ENCODE peak calls at places on chromosomes 3 and 15, in four cellular contexts. T, B, C and U are unnamed samples.

GRCh38 chr15:40957581-40958051 is 4.3 kb downstream of the CHAC1 start:
- DNase-seq in B (no peak), C (peak; percentile 82), T (no peak), U (no peak)

GRCh38 chr3:49462222-49462621 is 7.8 kb upstream of the DAG1 start:
- DNase-seq in T (no peak), C (no peak), B (no peak), U (peak; percentile 31)

GRCh38 chr3:11850003-11850402 is 3.3 kb upstream of the TAMM41 start:
- DNase-seq in C (no peak), B (no peak), T (no peak), U (no peak)

GRCh38 chr3:125141596-125142417 is 70.7 kb downstream of the SLC12A8 start:
- DNase-seq in T (peak; percentile 80), C (no peak), B (peak; percentile 50), U (peak; percentile 51)

GRCh38 chr3:14806641-14807263 is 12.0 kb upstream of the FGD5 start:
- DNase-seq in B (peak; percentile 9), C (no peak), T (no peak), U (no peak)

GRCh38 chr15:68271854-68272471 is 5.6 kb upstream of the FEM1B start:
- DNase-seq in C (no peak), B (peak; percentile 48), T (peak; percentile 65), U (peak; percentile 67)

GRCh38 chr15:82850242-82850591 is 40.8 kb downstream of the WHAMM start:
- DNase-seq in C (no peak), B (no peak), T (no peak), U (no peak)

GRCh38 chr3:99895706-99896441 is 78.2 kb downstream of the CMSS1 start:
- DNase-seq in B (peak; percentile 90), T (peak; percentile 66), C (no peak), U (peak; percentile 84)

GRCh38 chr15:57507111-57507510 is 84.6 kb upstream of the MYZAP start:
- DNase-seq in T (no peak), B (no peak), C (no peak), U (no peak)

GRCh38 chr15:64574220-64574994 is 114.0 kb downstream of the ZNF609 start:
- DNase-seq in C (no peak), T (no peak), B (peak; percentile 30), U (peak; percentile 56)

GRCh38 chr3:39668420-39668819 is 141.0 kb upstream of the MYRIP start:
- DNase-seq in C (no peak), T (peak; percentile 65), B (peak; percentile 27), U (peak; percentile 48)

GRCh38 chr3:178987745-178988144 is 83.9 kb downstream of the ZMAT3 start:
- DNase-seq in C (no peak), B (no peak), T (no peak), U (no peak)

GRCh38 chr3:103786296-103786695 is 1351.5 kb downstream of the ZPLD1 start:
- DNase-seq in T (no peak), C (no peak), B (no peak), U (no peak)

GRCh38 chr15:85580914-85581313 is 200.5 kb downstream of the AKAP13 start:
- DNase-seq in B (no peak), C (no peak), T (no peak), U (no peak)

GRCh38 chr3:133474251-133474801 is 74.5 kb downstream of the BFSP2 start:
- DNase-seq in B (peak; percentile 76), T (peak; percentile 67), C (no peak), U (peak; percentile 65)

GRCh38 chr3:57755368-57756021 is 614 bp upstream of the SLMAP start:
- DNase-seq in C (no peak), B (no peak), T (peak; percentile 71), U (no peak)
- TF ChIP-seq CTCF in C (no peak), B (peak; percentile 10), T (peak; percentile 28), U (no peak)

GRCh38 chr3:53709856-53710674 is 136.2 kb downstream of the CHDH start:
- DNase-seq in T (peak; percentile 90), B (peak; percentile 64), C (peak; percentile 41), U (peak; percentile 62)

GRCh38 chr3:53707222-53707621 is 139.0 kb downstream of the CHDH start:
- DNase-seq in T (no peak), B (no peak), C (no peak), U (no peak)

GRCh38 chr3:53711387-53711786 is 134.8 kb downstream of the CHDH start:
- DNase-seq in C (no peak), B (no peak), T (no peak), U (no peak)

GRCh38 chr3:53708001-53708621 is 138.1 kb downstream of the CHDH start:
- DNase-seq in T (no peak), B (no peak), C (no peak), U (no peak)

DNA sequence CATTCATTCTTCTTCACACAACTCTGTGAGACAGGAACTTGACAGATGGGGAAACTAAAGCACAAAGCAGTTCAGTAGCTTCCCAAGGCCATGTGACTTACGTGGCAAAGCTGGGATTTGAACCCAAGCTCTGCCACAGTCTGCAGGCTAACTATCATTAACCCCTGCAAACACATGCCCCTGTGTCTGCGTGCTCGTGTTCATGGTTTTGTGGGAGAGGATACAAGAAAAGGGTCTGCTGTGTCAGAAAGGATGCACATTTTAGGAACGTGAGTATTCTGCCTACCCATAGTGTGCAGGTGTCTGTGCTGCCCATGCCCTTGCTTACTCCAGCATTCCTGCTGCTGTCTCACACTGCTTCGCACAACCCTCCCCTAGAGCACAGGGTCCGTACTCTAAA is 137.0 kb downstream of the CHDH start:
- DNase-seq in C (no peak), B (no peak), T (no peak), U (no peak)
- H3K4me3 ChIP-seq in C (no peak overlapping the region), B (no peak overlapping the region), T (no peak overlapping the region), U (no peak overlapping the region)

DNA sequence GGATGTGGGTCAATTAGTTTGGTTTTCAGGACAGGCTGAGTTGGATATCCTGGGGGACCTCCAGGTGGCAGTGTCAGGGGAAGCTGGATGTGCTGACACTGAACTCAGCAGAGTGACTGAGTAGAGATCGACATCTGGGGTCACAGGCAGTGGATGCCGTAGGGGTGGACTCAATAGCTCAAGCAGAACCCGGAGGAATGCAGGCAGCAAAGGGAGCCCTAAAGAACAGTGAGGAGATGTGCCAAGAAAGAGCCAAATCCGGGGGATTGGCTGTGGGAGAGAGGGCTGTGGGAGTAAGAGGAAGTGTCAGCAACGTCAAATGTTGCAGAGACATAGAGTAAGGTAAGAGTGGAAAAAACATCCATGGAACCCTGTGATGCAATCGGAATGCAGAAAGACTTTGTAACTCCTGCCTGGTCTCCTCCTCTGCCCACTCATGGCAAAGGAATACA is 11.6 kb downstream of the CCR5AS start:
- DNase-seq in B (no peak), C (no peak), T (peak; percentile 27), U (peak; percentile 59)
- TF ChIP-seq CTCF in B (no peak), C (no peak), T (no peak), U (no peak)

GRCh38 chr15:89666147-89666857 is 11.0 kb upstream of the KIF7 start:
- DNase-seq in C (no peak), T (no peak), B (no peak), U (no peak)

GRCh38 chr15:89662893-89663673 is 7.8 kb upstream of the KIF7 start:
- DNase-seq in B (peak; percentile 94), T (peak; percentile 72), C (peak; percentile 51), U (peak; percentile 90)

GRCh38 chr15:89665449-89666146 is 10.3 kb upstream of the KIF7 start:
- DNase-seq in T (peak; percentile 74), B (peak; percentile 65), C (no peak), U (peak; percentile 78)

GRCh38 chr15:89664441-89664840 is 9.2 kb upstream of the KIF7 start:
- DNase-seq in C (no peak), T (no peak), B (no peak), U (no peak)

DNA sequence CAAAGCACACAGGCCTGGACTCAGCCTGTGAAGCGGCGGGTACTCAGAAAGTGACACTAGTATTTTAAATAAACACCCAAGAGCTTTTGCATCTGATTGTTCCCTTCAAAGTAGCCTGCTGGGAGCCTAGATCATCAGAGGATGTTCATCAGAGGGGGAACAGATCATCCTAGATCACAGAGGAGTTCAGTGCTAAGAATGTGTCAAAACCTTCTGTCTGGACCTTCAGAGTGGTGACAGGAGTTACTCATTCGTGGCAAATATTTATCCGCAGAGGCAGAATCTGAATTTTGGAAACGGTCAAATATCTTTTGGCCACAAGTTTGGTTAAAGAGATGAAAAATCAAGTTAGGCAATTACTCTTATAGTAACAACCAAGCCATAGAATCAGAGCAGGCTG is 9.7 kb upstream of the KIF7 start:
- DNase-seq in B (no peak), T (no peak), C (no peak), U (no peak)
- H3K4me3 ChIP-seq in B (no peak overlapping the region), T (no peak overlapping the region), C (peak overlapping the region; percentile 65), U (peak overlapping the region; percentile 40)

GRCh38 chr15:23628612-23629233 is 18.9 kb downstream of the MAGEL2 start:
- DNase-seq in C (no peak), T (no peak), B (no peak), U (no peak)

DNA sequence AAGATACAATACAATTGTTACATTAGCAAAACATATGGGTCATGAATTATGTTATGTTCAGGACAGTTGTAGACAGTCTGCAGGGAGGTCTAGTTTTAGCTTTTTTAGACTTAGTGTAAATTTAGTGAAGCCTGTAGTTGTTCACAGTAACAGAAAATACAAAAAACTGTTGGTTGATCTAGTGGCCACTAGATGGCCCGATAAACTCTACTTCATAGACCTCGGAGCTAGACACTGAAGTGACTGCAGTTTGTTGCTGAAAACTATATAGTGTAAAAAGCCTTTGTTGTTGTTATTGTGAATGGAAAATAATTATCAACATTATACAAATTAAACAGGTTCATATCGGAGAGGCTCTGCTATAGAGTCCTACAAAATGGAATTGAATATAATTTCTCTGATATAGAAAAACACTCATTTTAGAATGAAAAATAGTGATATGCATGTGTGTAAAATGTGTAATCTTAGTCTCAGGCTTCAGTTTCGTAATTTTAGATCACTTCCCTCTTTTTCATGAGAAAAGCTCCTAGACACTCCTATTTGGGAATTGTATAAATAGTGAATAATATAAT is 18.3 kb downstream of the MAGEL2 start:
- DNase-seq in T (peak; percentile 31), B (no peak), C (no peak), U (no peak)
- TF ChIP-seq CTCF in T (peak; percentile 55), B (peak; percentile 45), C (peak; percentile 18), U (peak; percentile 42)

DNA sequence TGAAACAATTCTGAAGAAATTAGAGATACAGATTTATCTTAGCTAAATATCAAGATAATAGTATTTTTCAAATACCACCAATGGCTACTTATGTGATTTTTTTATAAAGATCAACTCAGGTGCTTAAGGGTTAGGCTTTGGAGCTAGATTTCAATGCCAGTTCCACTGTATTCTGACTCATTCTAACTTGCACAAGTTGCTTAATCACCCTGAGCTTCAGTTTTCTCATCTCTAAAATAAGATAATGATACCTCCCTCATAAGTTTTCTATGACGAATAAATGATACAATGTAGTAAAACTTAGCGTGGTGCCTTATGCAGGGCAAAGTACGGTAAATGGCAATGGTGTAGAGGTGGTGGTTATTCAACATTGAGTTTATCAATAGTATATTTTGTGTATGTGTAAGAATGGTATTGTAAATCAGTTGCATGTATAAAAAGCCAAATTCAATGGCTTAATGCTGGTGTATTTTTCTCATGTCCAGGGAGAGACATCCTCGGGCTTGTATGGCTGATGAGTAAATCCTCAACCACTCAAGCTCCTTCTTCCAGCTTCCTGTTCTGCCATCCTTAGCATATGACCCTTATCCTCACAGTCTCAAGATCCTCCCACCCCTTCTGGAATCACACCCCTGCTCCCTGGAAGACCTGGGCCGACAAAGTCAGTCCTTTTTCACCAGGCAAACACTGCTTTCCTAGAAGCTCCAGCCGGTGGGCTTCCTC is 505.9 kb upstream of the CFAP20DC start:
- DNase-seq in B (peak; percentile 28), C (no peak), T (no peak), U (no peak)
- H3K4me3 ChIP-seq in B (no peak overlapping the region), C (no peak overlapping the region), T (no peak overlapping the region), U (no peak overlapping the region)